ENCODE peak calls at places on chromosomes 13 and 19, in nine cellular contexts. One of them, this sample, is unnamed.

GRCh38 chr13:114081761-114082681 is 50.4 kb downstream of the RASA3 start:
- DNase-seq in CD4-positive, alpha-beta T cell: no peak
- DNase-seq in coronary artery: no peak
- DNase-seq in breast epithelium: peak
- DNase-seq in adrenal gland: no peak
- DNase-seq in mesendoderm: no peak
- DNase-seq in CD8-positive, alpha-beta T cell: no peak
- DNase-seq in CD8-positive, alpha-beta memory T cell: no peak
- DNase-seq in endodermal cell: peak
- DNase-seq in this sample: no peak

GRCh38 chr13:66348745-66349720 is 881.1 kb downstream of the PCDH9 start:
- DNase-seq in CD4-positive, alpha-beta T cell: no peak
- DNase-seq in adrenal gland: no peak
- DNase-seq in CD8-positive, alpha-beta T cell: no peak
- DNase-seq in endodermal cell: no peak
- DNase-seq in coronary artery: no peak
- DNase-seq in mesendoderm: no peak
- DNase-seq in breast epithelium: no peak
- DNase-seq in CD8-positive, alpha-beta memory T cell: no peak
- DNase-seq in this sample: no peak

GRCh38 chr13:35479223-35479536 is 2.7 kb upstream of the MAB21L1 start:
- DNase-seq in CD8-positive, alpha-beta T cell: no peak
- DNase-seq in CD8-positive, alpha-beta memory T cell: no peak
- DNase-seq in breast epithelium: no peak
- DNase-seq in CD4-positive, alpha-beta T cell: no peak
- DNase-seq in coronary artery: no peak
- DNase-seq in adrenal gland: no peak
- DNase-seq in mesendoderm: peak
- DNase-seq in endodermal cell: peak
- DNase-seq in this sample: no peak

GRCh38 chr13:40190656-40191100 is 475.8 kb downstream of the FOXO1 start:
- DNase-seq in CD4-positive, alpha-beta T cell: peak
- DNase-seq in endodermal cell: no peak
- DNase-seq in breast epithelium: no peak
- DNase-seq in CD8-positive, alpha-beta memory T cell: peak
- DNase-seq in coronary artery: peak
- DNase-seq in adrenal gland: peak
- DNase-seq in mesendoderm: peak
- DNase-seq in CD8-positive, alpha-beta T cell: peak
- DNase-seq in this sample: no peak

GRCh38 chr19:15136234-15136954 is 29.2 kb downstream of the SYDE1 start:
- DNase-seq in adrenal gland: no peak
- DNase-seq in CD8-positive, alpha-beta memory T cell: no peak
- DNase-seq in endodermal cell: no peak
- DNase-seq in CD8-positive, alpha-beta T cell: no peak
- DNase-seq in CD4-positive, alpha-beta T cell: no peak
- DNase-seq in breast epithelium: no peak
- DNase-seq in mesendoderm: no peak
- DNase-seq in coronary artery: no peak
- DNase-seq in this sample: peak

GRCh38 chr19:2261438-2262172 is 5.4 kb upstream of the JSRP1 start:
- DNase-seq in breast epithelium: no peak
- DNase-seq in adrenal gland: peak
- DNase-seq in coronary artery: no peak
- DNase-seq in endodermal cell: peak
- DNase-seq in CD4-positive, alpha-beta T cell: peak
- DNase-seq in CD8-positive, alpha-beta T cell: no peak
- DNase-seq in mesendoderm: peak
- DNase-seq in CD8-positive, alpha-beta memory T cell: peak
- DNase-seq in this sample: no peak

GRCh38 chr13:30329009-30329585 is 21.7 kb upstream of the KATNAL1 start:
- DNase-seq in endodermal cell: no peak
- DNase-seq in coronary artery: no peak
- DNase-seq in CD4-positive, alpha-beta T cell: no peak
- DNase-seq in CD8-positive, alpha-beta memory T cell: no peak
- DNase-seq in breast epithelium: no peak
- DNase-seq in adrenal gland: no peak
- DNase-seq in CD8-positive, alpha-beta T cell: no peak
- DNase-seq in mesendoderm: no peak
- DNase-seq in this sample: no peak

GRCh38 chr19:5024282-5024681 is 55.4 kb downstream of the KDM4B start:
- DNase-seq in coronary artery: no peak
- DNase-seq in CD4-positive, alpha-beta T cell: no peak
- DNase-seq in endodermal cell: no peak
- DNase-seq in adrenal gland: no peak
- DNase-seq in mesendoderm: no peak
- DNase-seq in CD8-positive, alpha-beta memory T cell: no peak
- DNase-seq in breast epithelium: no peak
- DNase-seq in CD8-positive, alpha-beta T cell: no peak
- DNase-seq in this sample: no peak

GRCh38 chr19:13849991-13850909 is 26.7 kb upstream of the NANOS3 start:
- DNase-seq in coronary artery: peak
- DNase-seq in mesendoderm: peak
- DNase-seq in CD8-positive, alpha-beta memory T cell: peak
- DNase-seq in breast epithelium: peak
- DNase-seq in CD4-positive, alpha-beta T cell: peak
- DNase-seq in CD8-positive, alpha-beta T cell: peak
- DNase-seq in adrenal gland: peak
- DNase-seq in endodermal cell: peak
- DNase-seq in this sample: peak

GRCh38 chr13:68056816-68057710 is 826.9 kb upstream of the PCDH9 start:
- DNase-seq in coronary artery: no peak
- DNase-seq in breast epithelium: no peak
- DNase-seq in endodermal cell: no peak
- DNase-seq in adrenal gland: no peak
- DNase-seq in CD8-positive, alpha-beta memory T cell: no peak
- DNase-seq in CD4-positive, alpha-beta T cell: no peak
- DNase-seq in mesendoderm: peak
- DNase-seq in CD8-positive, alpha-beta T cell: no peak
- DNase-seq in this sample: peak

GRCh38 chr13:111659842-111660241 is 339.4 kb downstream of the TEX29 start:
- DNase-seq in adrenal gland: no peak
- DNase-seq in endodermal cell: no peak
- DNase-seq in mesendoderm: no peak
- DNase-seq in CD8-positive, alpha-beta memory T cell: no peak
- DNase-seq in CD4-positive, alpha-beta T cell: no peak
- DNase-seq in coronary artery: peak
- DNase-seq in CD8-positive, alpha-beta T cell: no peak
- DNase-seq in breast epithelium: no peak
- DNase-seq in this sample: no peak

GRCh38 chr19:27774827-27775226 is 1438.1 kb downstream of the UQCRFS1 start:
- DNase-seq in CD4-positive, alpha-beta T cell: no peak
- DNase-seq in endodermal cell: peak
- DNase-seq in CD8-positive, alpha-beta T cell: no peak
- DNase-seq in mesendoderm: peak
- DNase-seq in breast epithelium: no peak
- DNase-seq in coronary artery: no peak
- DNase-seq in CD8-positive, alpha-beta memory T cell: no peak
- DNase-seq in adrenal gland: no peak
- DNase-seq in this sample: no peak

GRCh38 chr19:16190736-16191135 is 5.5 kb downstream of the FAM32A start:
- DNase-seq in breast epithelium: no peak
- DNase-seq in adrenal gland: no peak
- DNase-seq in CD8-positive, alpha-beta T cell: no peak
- DNase-seq in CD4-positive, alpha-beta T cell: no peak
- DNase-seq in CD8-positive, alpha-beta memory T cell: no peak
- DNase-seq in coronary artery: no peak
- DNase-seq in mesendoderm: no peak
- DNase-seq in endodermal cell: no peak
- DNase-seq in this sample: peak

DNA sequence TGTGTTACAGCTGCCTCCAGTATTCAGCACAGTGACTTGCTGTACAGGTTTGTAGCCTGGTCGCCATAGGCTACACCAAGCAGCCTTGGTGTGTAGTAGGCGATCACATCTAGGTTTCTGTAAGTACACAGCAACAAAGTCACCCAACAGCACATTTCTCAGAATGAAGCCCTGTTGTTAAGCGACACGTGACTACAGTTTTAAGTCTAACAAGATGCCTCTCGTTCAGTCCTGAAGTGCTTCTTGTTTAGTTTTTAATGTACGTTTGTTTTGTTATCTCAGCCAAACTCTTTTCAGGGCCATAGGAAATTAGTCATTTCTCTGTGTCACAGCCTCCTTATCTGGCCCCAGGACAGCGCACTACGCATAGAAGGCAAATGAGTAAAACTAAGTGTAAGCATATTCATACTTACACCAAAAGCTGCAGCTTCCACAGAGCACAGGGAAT is 50.0 kb upstream of the GPR183 start:
- DNase-seq in mesendoderm: no peak
- DNase-seq in CD4-positive, alpha-beta T cell: peak
- DNase-seq in CD8-positive, alpha-beta memory T cell: no peak
- DNase-seq in coronary artery: no peak
- DNase-seq in breast epithelium: no peak
- DNase-seq in endodermal cell: no peak
- DNase-seq in adrenal gland: peak
- DNase-seq in CD8-positive, alpha-beta T cell: no peak
- DNase-seq in this sample: no peak
- H3K27ac ChIP-seq in mesendoderm: no peak
- H3K27ac ChIP-seq in CD4-positive, alpha-beta T cell: peak
- H3K27ac ChIP-seq in CD8-positive, alpha-beta memory T cell: peak
- H3K27ac ChIP-seq in coronary artery: peak
- H3K27ac ChIP-seq in breast epithelium: peak
- H3K27ac ChIP-seq in endodermal cell: peak
- H3K27ac ChIP-seq in adrenal gland: peak
- H3K27ac ChIP-seq in CD8-positive, alpha-beta T cell: peak
- H3K27ac ChIP-seq in this sample: no peak

DNA sequence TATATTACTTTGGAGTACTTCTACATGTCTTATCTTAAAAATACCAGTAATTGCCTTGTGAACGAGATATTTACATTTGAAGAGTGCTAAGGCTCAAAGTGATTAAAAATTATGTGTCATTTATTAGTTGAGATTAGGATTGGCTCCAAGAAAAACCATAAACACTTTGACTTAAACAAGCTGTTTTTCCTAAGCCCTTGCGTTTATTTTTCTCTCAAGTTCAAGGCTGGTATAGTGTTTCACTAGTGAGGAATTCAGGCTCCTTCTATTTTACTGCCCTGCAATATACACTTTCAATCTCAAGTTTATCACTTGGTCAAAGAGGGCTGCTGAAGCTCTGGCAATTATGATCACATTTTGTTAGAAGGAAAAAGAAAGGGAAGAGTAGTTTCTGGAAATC is 49.9 kb downstream of the UFM1 start:
- DNase-seq in CD4-positive, alpha-beta T cell: no peak
- DNase-seq in CD8-positive, alpha-beta T cell: no peak
- DNase-seq in mesendoderm: no peak
- DNase-seq in coronary artery: no peak
- DNase-seq in CD8-positive, alpha-beta memory T cell: no peak
- DNase-seq in endodermal cell: no peak
- DNase-seq in adrenal gland: no peak
- DNase-seq in breast epithelium: no peak
- DNase-seq in this sample: no peak
- H3K27ac ChIP-seq in CD4-positive, alpha-beta T cell: no peak
- H3K27ac ChIP-seq in CD8-positive, alpha-beta T cell: no peak
- H3K27ac ChIP-seq in mesendoderm: no peak
- H3K27ac ChIP-seq in coronary artery: no peak
- H3K27ac ChIP-seq in CD8-positive, alpha-beta memory T cell: no peak
- H3K27ac ChIP-seq in endodermal cell: no peak
- H3K27ac ChIP-seq in adrenal gland: no peak
- H3K27ac ChIP-seq in breast epithelium: no peak
- H3K27ac ChIP-seq in this sample: no peak

DNA sequence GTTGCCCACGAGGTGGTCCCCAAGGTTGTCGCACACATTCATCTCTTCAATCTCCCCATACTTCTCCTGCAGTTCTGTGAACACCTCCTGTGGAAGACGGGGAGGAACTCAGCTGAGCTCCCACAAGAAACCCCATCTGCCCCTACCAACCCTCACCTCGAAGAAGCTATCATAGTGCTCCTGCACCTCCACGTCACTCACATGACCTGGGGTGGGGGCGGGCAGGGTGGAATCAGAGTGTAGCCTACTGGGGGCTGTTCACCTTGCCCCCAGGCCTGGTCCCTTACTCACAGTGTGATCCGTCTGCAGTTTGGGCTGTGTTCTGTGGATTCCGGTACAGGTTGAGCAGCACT is 907 bp downstream of the U2AF1L4 start:
- DNase-seq in CD8-positive, alpha-beta memory T cell: no peak
- DNase-seq in CD4-positive, alpha-beta T cell: no peak
- DNase-seq in breast epithelium: no peak
- DNase-seq in mesendoderm: no peak
- DNase-seq in adrenal gland: no peak
- DNase-seq in endodermal cell: no peak
- DNase-seq in CD8-positive, alpha-beta T cell: no peak
- DNase-seq in coronary artery: no peak
- DNase-seq in this sample: no peak
- H3K27ac ChIP-seq in CD8-positive, alpha-beta memory T cell: peak
- H3K27ac ChIP-seq in CD4-positive, alpha-beta T cell: peak
- H3K27ac ChIP-seq in breast epithelium: peak
- H3K27ac ChIP-seq in mesendoderm: no peak
- H3K27ac ChIP-seq in adrenal gland: peak
- H3K27ac ChIP-seq in endodermal cell: no peak
- H3K27ac ChIP-seq in CD8-positive, alpha-beta T cell: peak
- H3K27ac ChIP-seq in coronary artery: peak
- H3K27ac ChIP-seq in this sample: no peak

GRCh38 chr19:45403272-45403671 is 1.6 kb downstream of the PPP1R13L start:
- DNase-seq in breast epithelium: no peak
- DNase-seq in coronary artery: no peak
- DNase-seq in CD4-positive, alpha-beta T cell: no peak
- DNase-seq in mesendoderm: no peak
- DNase-seq in CD8-positive, alpha-beta T cell: no peak
- DNase-seq in CD8-positive, alpha-beta memory T cell: no peak
- DNase-seq in endodermal cell: no peak
- DNase-seq in adrenal gland: peak
- DNase-seq in this sample: no peak

GRCh38 chr19:45402469-45403070 is 2.3 kb downstream of the PPP1R13L start:
- DNase-seq in CD8-positive, alpha-beta T cell: no peak
- DNase-seq in CD8-positive, alpha-beta memory T cell: no peak
- DNase-seq in mesendoderm: peak
- DNase-seq in CD4-positive, alpha-beta T cell: peak
- DNase-seq in breast epithelium: peak
- DNase-seq in endodermal cell: peak
- DNase-seq in adrenal gland: no peak
- DNase-seq in coronary artery: no peak
- DNase-seq in this sample: no peak

GRCh38 chr19:45405435-45406164 is 731 bp upstream of the PPP1R13L start:
- DNase-seq in coronary artery: peak
- DNase-seq in endodermal cell: peak
- DNase-seq in CD8-positive, alpha-beta memory T cell: peak
- DNase-seq in mesendoderm: peak
- DNase-seq in breast epithelium: peak
- DNase-seq in CD4-positive, alpha-beta T cell: peak
- DNase-seq in CD8-positive, alpha-beta T cell: peak
- DNase-seq in adrenal gland: peak
- DNase-seq in this sample: peak

GRCh38 chr19:45404557-45405434 is at the start of gene PPP1R13L:
- DNase-seq in CD8-positive, alpha-beta T cell: no peak
- DNase-seq in breast epithelium: peak
- DNase-seq in mesendoderm: peak
- DNase-seq in adrenal gland: peak
- DNase-seq in coronary artery: peak
- DNase-seq in endodermal cell: peak
- DNase-seq in CD4-positive, alpha-beta T cell: peak
- DNase-seq in CD8-positive, alpha-beta memory T cell: no peak
- DNase-seq in this sample: peak

GRCh38 chr19:45403781-45404556 is 900 bp downstream of the PPP1R13L start:
- DNase-seq in mesendoderm: peak
- DNase-seq in breast epithelium: peak
- DNase-seq in adrenal gland: peak
- DNase-seq in endodermal cell: peak
- DNase-seq in CD8-positive, alpha-beta memory T cell: peak
- DNase-seq in CD4-positive, alpha-beta T cell: peak
- DNase-seq in coronary artery: no peak
- DNase-seq in CD8-positive, alpha-beta T cell: peak
- DNase-seq in this sample: peak
- H3K27ac ChIP-seq in mesendoderm: peak
- H3K27ac ChIP-seq in breast epithelium: peak
- H3K27ac ChIP-seq in adrenal gland: peak
- H3K27ac ChIP-seq in endodermal cell: no peak
- H3K27ac ChIP-seq in CD8-positive, alpha-beta memory T cell: peak
- H3K27ac ChIP-seq in CD4-positive, alpha-beta T cell: no peak
- H3K27ac ChIP-seq in coronary artery: peak
- H3K27ac ChIP-seq in CD8-positive, alpha-beta T cell: no peak
- H3K27ac ChIP-seq in this sample: peak

GRCh38 chr19:49854861-49855263 is 3.9 kb downstream of the PTOV1 start:
- DNase-seq in coronary artery: no peak
- DNase-seq in CD8-positive, alpha-beta T cell: no peak
- DNase-seq in endodermal cell: no peak
- DNase-seq in adrenal gland: no peak
- DNase-seq in breast epithelium: no peak
- DNase-seq in mesendoderm: no peak
- DNase-seq in CD4-positive, alpha-beta T cell: no peak
- DNase-seq in CD8-positive, alpha-beta memory T cell: no peak
- DNase-seq in this sample: no peak
- H3K27ac ChIP-seq in coronary artery: no peak
- H3K27ac ChIP-seq in CD8-positive, alpha-beta T cell: no peak
- H3K27ac ChIP-seq in endodermal cell: no peak
- H3K27ac ChIP-seq in adrenal gland: peak
- H3K27ac ChIP-seq in breast epithelium: peak
- H3K27ac ChIP-seq in mesendoderm: no peak
- H3K27ac ChIP-seq in CD4-positive, alpha-beta T cell: no peak
- H3K27ac ChIP-seq in CD8-positive, alpha-beta memory T cell: no peak
- H3K27ac ChIP-seq in this sample: no peak

This sample was measured in PC-9.